ENCODE peak calls at places on chromosome 15, in ten cellular contexts. One of them, this sample, is unnamed.

GRCh38 chr15:85331666-85332261 is 48.6 kb upstream of the AKAP13 start:
- DNase-seq in brain microvascular endothelial cell: no peak
- DNase-seq in tibial artery: no peak
- DNase-seq in AG10803: no peak
- DNase-seq in AG09319: no peak
- DNase-seq in ovary: no peak
- DNase-seq in sigmoid colon: no peak
- DNase-seq in uterus: no peak
- DNase-seq in MM.1S: no peak
- DNase-seq in IMR-90: no peak
- DNase-seq in this sample: no peak

GRCh38 chr15:93331545-93332117 is 242.6 kb upstream of the RGMA start:
- DNase-seq in brain microvascular endothelial cell: no peak
- DNase-seq in tibial artery: no peak
- DNase-seq in AG10803: no peak
- DNase-seq in AG09319: no peak
- DNase-seq in ovary: peak
- DNase-seq in sigmoid colon: peak
- DNase-seq in uterus: peak
- DNase-seq in MM.1S: no peak
- DNase-seq in IMR-90: no peak
- DNase-seq in this sample: no peak

GRCh38 chr15:57018151-57018550 is 99.7 kb downstream of the TCF12 start:
- DNase-seq in brain microvascular endothelial cell: no peak
- DNase-seq in tibial artery: no peak
- DNase-seq in AG10803: peak
- DNase-seq in AG09319: no peak
- DNase-seq in ovary: no peak
- DNase-seq in sigmoid colon: no peak
- DNase-seq in uterus: no peak
- DNase-seq in MM.1S: no peak
- DNase-seq in IMR-90: no peak
- DNase-seq in this sample: no peak

GRCh38 chr15:29270169-29270955 is 740 bp upstream of the NSMCE3 start:
- DNase-seq in brain microvascular endothelial cell: no peak
- DNase-seq in tibial artery: no peak
- DNase-seq in AG10803: peak
- DNase-seq in AG09319: no peak
- DNase-seq in ovary: peak
- DNase-seq in sigmoid colon: no peak
- DNase-seq in uterus: no peak
- DNase-seq in MM.1S: peak
- DNase-seq in IMR-90: peak
- DNase-seq in this sample: no peak

GRCh38 chr15:101458908-101459578 is 30.5 kb downstream of the PCSK6 start:
- DNase-seq in brain microvascular endothelial cell: no peak
- DNase-seq in tibial artery: no peak
- DNase-seq in AG10803: peak
- DNase-seq in AG09319: no peak
- DNase-seq in ovary: no peak
- DNase-seq in sigmoid colon: peak
- DNase-seq in uterus: no peak
- DNase-seq in MM.1S: no peak
- DNase-seq in IMR-90: no peak
- DNase-seq in this sample: no peak

GRCh38 chr15:99717129-99718024 is 15.9 kb downstream of the LYSMD4 start:
- DNase-seq in brain microvascular endothelial cell: no peak
- DNase-seq in tibial artery: no peak
- DNase-seq in AG10803: peak
- DNase-seq in AG09319: no peak
- DNase-seq in ovary: no peak
- DNase-seq in sigmoid colon: no peak
- DNase-seq in uterus: no peak
- DNase-seq in MM.1S: no peak
- DNase-seq in IMR-90: no peak
- DNase-seq in this sample: peak

GRCh38 chr15:53829471-53829870 is 70.0 kb upstream of the WDR72 start:
- DNase-seq in brain microvascular endothelial cell: no peak
- DNase-seq in tibial artery: no peak
- DNase-seq in AG10803: no peak
- DNase-seq in AG09319: no peak
- DNase-seq in ovary: no peak
- DNase-seq in sigmoid colon: no peak
- DNase-seq in uterus: no peak
- DNase-seq in MM.1S: no peak
- DNase-seq in IMR-90: no peak
- DNase-seq in this sample: no peak

GRCh38 chr15:57403532-57403931 is 27.2 kb downstream of the CGNL1 start:
- DNase-seq in brain microvascular endothelial cell: no peak
- DNase-seq in tibial artery: no peak
- DNase-seq in AG10803: peak
- DNase-seq in AG09319: no peak
- DNase-seq in ovary: no peak
- DNase-seq in sigmoid colon: no peak
- DNase-seq in uterus: no peak
- DNase-seq in MM.1S: no peak
- DNase-seq in IMR-90: no peak
- DNase-seq in this sample: no peak

GRCh38 chr15:41024141-41024540 is 70.9 kb downstream of the CHAC1 start:
- DNase-seq in brain microvascular endothelial cell: peak
- DNase-seq in tibial artery: no peak
- DNase-seq in AG10803: peak
- DNase-seq in AG09319: peak
- DNase-seq in ovary: no peak
- DNase-seq in sigmoid colon: no peak
- DNase-seq in uterus: no peak
- DNase-seq in MM.1S: no peak
- DNase-seq in IMR-90: peak
- DNase-seq in this sample: no peak

GRCh38 chr15:43463542-43463941 is 29.4 kb downstream of the TP53BP1 start:
- DNase-seq in brain microvascular endothelial cell: no peak
- DNase-seq in tibial artery: no peak
- DNase-seq in AG10803: peak
- DNase-seq in AG09319: no peak
- DNase-seq in ovary: no peak
- DNase-seq in sigmoid colon: no peak
- DNase-seq in uterus: no peak
- DNase-seq in MM.1S: no peak
- DNase-seq in IMR-90: peak
- DNase-seq in this sample: no peak

DNA sequence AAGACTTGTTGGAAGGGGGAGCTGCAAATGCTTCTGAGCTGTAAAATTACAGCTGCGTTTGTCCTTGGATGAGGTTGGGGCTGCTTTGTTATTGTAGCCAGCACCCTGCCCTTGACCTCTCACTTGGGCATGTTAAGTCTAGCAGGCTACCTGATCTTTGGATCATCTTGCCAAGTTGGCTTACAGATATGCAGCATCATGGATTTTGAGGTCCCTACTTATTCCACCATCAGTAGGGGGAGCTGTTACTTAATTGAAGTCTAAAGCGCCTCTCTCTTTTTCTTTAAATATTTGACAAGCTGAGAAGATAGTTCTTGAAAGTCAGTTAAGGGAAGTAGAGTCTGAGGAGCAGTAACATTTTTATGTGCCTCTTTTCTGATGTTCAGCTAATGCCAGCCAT is 793.0 kb downstream of the MCTP2 start:
- DNase-seq in brain microvascular endothelial cell: peak
- DNase-seq in tibial artery: no peak
- DNase-seq in AG10803: peak
- DNase-seq in AG09319: no peak
- DNase-seq in ovary: peak
- DNase-seq in sigmoid colon: no peak
- DNase-seq in uterus: no peak
- DNase-seq in MM.1S: peak
- DNase-seq in IMR-90: peak
- DNase-seq in this sample: no peak
- TF ChIP-seq CTCF in brain microvascular endothelial cell: peak
- TF ChIP-seq CTCF in tibial artery: peak
- TF ChIP-seq CTCF in AG10803: peak
- TF ChIP-seq CTCF in AG09319: peak
- TF ChIP-seq CTCF in ovary: no peak
- TF ChIP-seq CTCF in sigmoid colon: peak
- TF ChIP-seq CTCF in uterus: peak
- TF ChIP-seq CTCF in MM.1S: peak
- TF ChIP-seq CTCF in IMR-90: peak
- TF ChIP-seq CTCF in this sample: peak

DNA sequence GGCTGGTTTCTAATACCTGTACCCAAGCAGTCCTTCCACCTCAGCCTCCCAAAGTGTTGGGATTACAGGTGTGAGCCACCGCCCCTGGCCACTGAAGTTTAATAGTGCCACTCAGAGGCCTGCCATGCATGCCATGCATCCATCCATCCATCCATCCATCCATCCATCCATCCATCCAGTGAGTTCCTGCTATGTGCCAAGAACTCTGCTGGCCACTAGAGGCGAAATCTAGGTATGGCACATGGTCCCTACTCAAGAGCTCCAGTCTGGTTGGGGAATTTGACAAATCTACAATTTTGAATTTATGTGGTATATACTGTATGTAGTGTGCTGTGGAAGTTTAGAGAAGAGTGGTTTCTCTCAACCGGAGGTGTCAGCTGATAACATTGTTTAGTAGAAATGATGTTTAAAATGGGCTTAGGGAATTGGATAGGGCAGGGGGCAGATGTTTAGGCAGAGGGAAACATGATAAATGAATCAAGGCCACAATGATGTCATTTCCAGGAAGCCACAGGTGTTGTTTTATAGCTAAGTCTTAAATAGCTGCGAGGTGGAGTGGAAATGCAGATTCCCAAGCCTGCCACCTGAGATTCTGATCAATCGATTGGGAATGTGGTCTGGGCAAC is 384.4 kb upstream of the C2CD4B start:
- DNase-seq in brain microvascular endothelial cell: peak
- DNase-seq in tibial artery: no peak
- DNase-seq in AG10803: no peak
- DNase-seq in AG09319: no peak
- DNase-seq in ovary: no peak
- DNase-seq in sigmoid colon: no peak
- DNase-seq in uterus: no peak
- DNase-seq in MM.1S: peak
- DNase-seq in IMR-90: peak
- DNase-seq in this sample: no peak
- TF ChIP-seq CTCF in brain microvascular endothelial cell: peak
- TF ChIP-seq CTCF in tibial artery: no peak
- TF ChIP-seq CTCF in AG10803: peak
- TF ChIP-seq CTCF in AG09319: peak
- TF ChIP-seq CTCF in ovary: no peak
- TF ChIP-seq CTCF in sigmoid colon: peak
- TF ChIP-seq CTCF in uterus: no peak
- TF ChIP-seq CTCF in MM.1S: peak
- TF ChIP-seq CTCF in IMR-90: peak
- TF ChIP-seq CTCF in this sample: peak

GRCh38 chr15:63460210-63461135 is 43.9 kb upstream of the USP3 start:
- DNase-seq in brain microvascular endothelial cell: no peak
- DNase-seq in tibial artery: peak
- DNase-seq in AG10803: no peak
- DNase-seq in AG09319: no peak
- DNase-seq in ovary: no peak
- DNase-seq in sigmoid colon: no peak
- DNase-seq in uterus: no peak
- DNase-seq in MM.1S: no peak
- DNase-seq in IMR-90: no peak
- DNase-seq in this sample: no peak

GRCh38 chr15:63462053-63462452 is 42.3 kb upstream of the USP3 start:
- DNase-seq in brain microvascular endothelial cell: no peak
- DNase-seq in tibial artery: no peak
- DNase-seq in AG10803: no peak
- DNase-seq in AG09319: no peak
- DNase-seq in ovary: no peak
- DNase-seq in sigmoid colon: no peak
- DNase-seq in uterus: no peak
- DNase-seq in MM.1S: no peak
- DNase-seq in IMR-90: peak
- DNase-seq in this sample: no peak

GRCh38 chr15:63458794-63459395 is 45.5 kb upstream of the USP3 start:
- DNase-seq in brain microvascular endothelial cell: no peak
- DNase-seq in tibial artery: peak
- DNase-seq in AG10803: no peak
- DNase-seq in AG09319: no peak
- DNase-seq in ovary: no peak
- DNase-seq in sigmoid colon: no peak
- DNase-seq in uterus: no peak
- DNase-seq in MM.1S: no peak
- DNase-seq in IMR-90: no peak
- DNase-seq in this sample: no peak

GRCh38 chr15:63463030-63463429 is 41.4 kb upstream of the USP3 start:
- DNase-seq in brain microvascular endothelial cell: no peak
- DNase-seq in tibial artery: no peak
- DNase-seq in AG10803: no peak
- DNase-seq in AG09319: no peak
- DNase-seq in ovary: no peak
- DNase-seq in sigmoid colon: no peak
- DNase-seq in uterus: no peak
- DNase-seq in MM.1S: no peak
- DNase-seq in IMR-90: no peak
- DNase-seq in this sample: no peak

DNA sequence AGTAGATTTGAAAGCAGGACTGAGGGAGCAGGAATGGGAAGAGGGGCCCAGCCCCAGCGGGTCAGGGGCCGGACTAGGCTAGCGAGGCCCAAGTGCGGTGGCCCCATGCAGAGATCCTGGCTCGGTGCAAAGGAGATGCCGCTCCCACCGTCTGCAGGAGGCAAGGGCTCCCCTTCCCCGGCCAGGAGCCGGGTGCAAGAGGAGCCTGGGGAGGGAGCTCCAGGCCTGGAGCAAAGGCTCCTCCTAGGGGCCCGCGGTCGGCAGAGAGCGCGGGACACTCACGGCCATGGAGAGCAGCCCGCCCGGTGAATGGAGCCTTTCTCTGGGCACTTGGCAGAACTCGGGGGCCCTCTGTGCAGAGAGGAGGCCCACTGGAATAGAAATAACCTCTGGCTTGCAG is 43.2 kb upstream of the USP3 start:
- DNase-seq in brain microvascular endothelial cell: no peak
- DNase-seq in tibial artery: no peak
- DNase-seq in AG10803: no peak
- DNase-seq in AG09319: no peak
- DNase-seq in ovary: no peak
- DNase-seq in sigmoid colon: no peak
- DNase-seq in uterus: no peak
- DNase-seq in MM.1S: no peak
- DNase-seq in IMR-90: no peak
- DNase-seq in this sample: no peak
- TF ChIP-seq CTCF in brain microvascular endothelial cell: peak
- TF ChIP-seq CTCF in tibial artery: peak
- TF ChIP-seq CTCF in AG10803: no peak
- TF ChIP-seq CTCF in AG09319: no peak
- TF ChIP-seq CTCF in ovary: no peak
- TF ChIP-seq CTCF in sigmoid colon: no peak
- TF ChIP-seq CTCF in uterus: no peak
- TF ChIP-seq CTCF in MM.1S: no peak
- TF ChIP-seq CTCF in IMR-90: no peak
- TF ChIP-seq CTCF in this sample: no peak

DNA sequence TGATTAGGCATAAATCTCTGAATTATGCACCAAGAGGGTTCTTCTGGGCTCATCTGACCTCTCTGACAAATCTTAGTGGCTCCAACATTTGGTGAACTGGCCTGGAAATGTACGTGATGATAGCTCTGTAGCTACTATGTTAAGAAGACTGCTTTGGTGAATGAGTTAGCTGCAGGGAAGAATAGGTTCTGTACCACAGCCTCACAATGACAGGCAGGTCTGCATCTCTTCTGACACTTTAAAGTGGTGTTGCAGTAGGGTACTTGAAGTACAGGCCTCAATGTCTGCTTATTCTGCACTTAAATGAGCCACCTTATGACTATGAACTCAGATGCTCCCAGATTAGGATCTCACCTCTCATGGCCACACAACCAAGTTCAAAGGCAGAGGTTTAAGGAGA is 7.0 kb downstream of the FGF7 start:
- DNase-seq in brain microvascular endothelial cell: no peak
- DNase-seq in tibial artery: no peak
- DNase-seq in AG10803: no peak
- DNase-seq in AG09319: no peak
- DNase-seq in ovary: no peak
- DNase-seq in sigmoid colon: no peak
- DNase-seq in uterus: no peak
- DNase-seq in MM.1S: no peak
- DNase-seq in IMR-90: no peak
- DNase-seq in this sample: no peak
- TF ChIP-seq CTCF in brain microvascular endothelial cell: no peak
- TF ChIP-seq CTCF in tibial artery: no peak
- TF ChIP-seq CTCF in AG10803: no peak
- TF ChIP-seq CTCF in AG09319: no peak
- TF ChIP-seq CTCF in ovary: no peak
- TF ChIP-seq CTCF in sigmoid colon: no peak
- TF ChIP-seq CTCF in uterus: no peak
- TF ChIP-seq CTCF in MM.1S: no peak
- TF ChIP-seq CTCF in IMR-90: no peak
- TF ChIP-seq CTCF in this sample: no peak